ENCODE peak calls at places on chromosome 22, in six cellular contexts. E is MM.1S, P is H9, B is fibroblast of lung, H is PC-3, A is SK-N-SH. M is an unnamed sample.

GRCh38 chr22:45886502-45886901 is 90.5 kb downstream of the WNT7B start:
- DNase-seq in A (no peak), P (peak; percentile 7), E (no peak), B (no peak), H (no peak), M (no peak)

GRCh38 chr22:48254311-48254873 is 1491.9 kb downstream of the TBC1D22A start:
- DNase-seq in A (no peak), B (no peak), E (no peak), H (no peak), P (no peak), M (no peak)

GRCh38 chr22:30681840-30682239 is 12.8 kb upstream of the OSBP2 start:
- DNase-seq in P (no peak), B (no peak), E (no peak), A (no peak), H (no peak), M (no peak)

GRCh38 chr22:42078469-42079318 is 806 bp upstream of the SMDT1 start:
- DNase-seq in H (no peak), B (peak; percentile 42), P (peak; percentile 47), E (no peak), A (no peak), M (no peak)

GRCh38 chr22:33921576-33922181 is 1.4 kb upstream of the LARGE1 start:
- DNase-seq in B (peak; percentile 61), P (peak; percentile 88), H (no peak), A (peak; percentile 84), E (peak; percentile 65), M (peak; percentile 94)

GRCh38 chr22:46056169-46057041 is 79.4 kb upstream of the WNT7B start:
- DNase-seq in E (no peak), P (no peak), A (peak; percentile 68), H (peak; percentile 36), B (no peak), M (no peak)

GRCh38 chr22:30205281-30206115 is 41.1 kb downstream of the LIF start:
- DNase-seq in A (peak; percentile 48), H (peak; percentile 91), B (peak; percentile 98), P (no peak), E (no peak), M (no peak)

GRCh38 chr22:17637490-17638181 is 921 bp upstream of the BCL2L13 start:
- DNase-seq in P (no peak), B (no peak), H (no peak), E (no peak), A (no peak), M (no peak)

GRCh38 chr22:42764895-42765363 is 44.3 kb upstream of the A4GALT start:
- DNase-seq in A (no peak), P (no peak), H (no peak), B (no peak), E (no peak), M (no peak)

GRCh38 chr22:26748845-26749244 is 91.5 kb downstream of the MIAT start:
- DNase-seq in P (no peak), H (no peak), E (no peak), B (no peak), A (no peak), M (no peak)

GRCh38 chr22:22215659-22216449 is 28.7 kb upstream of the VPREB1 start:
- DNase-seq in B (no peak), A (no peak), E (no peak), H (no peak), P (no peak), M (no peak)

GRCh38 chr22:45423524-45423923 is 10.0 kb downstream of the RIBC2 start:
- DNase-seq in H (no peak), P (no peak), A (no peak), B (no peak), E (no peak), M (no peak)

GRCh38 chr22:30891443-30891755 is 77.2 kb downstream of the MORC2 start:
- DNase-seq in E (no peak), A (no peak), H (no peak), B (no peak), P (no peak), M (no peak)

GRCh38 chr22:46862418-46863324 is 100.2 kb downstream of the TBC1D22A start:
- DNase-seq in A (no peak), E (no peak), P (no peak), H (no peak), B (no peak), M (no peak)

GRCh38 chr22:46995501-46996360 is 233.3 kb downstream of the TBC1D22A start:
- DNase-seq in H (no peak), B (no peak), A (no peak), E (no peak), P (no peak), M (no peak)

GRCh38 chr22:45290410-45290936 is 5.7 kb downstream of the UPK3A start:
- DNase-seq in A (no peak), B (peak; percentile 64), E (no peak), P (peak; percentile 63), H (peak; percentile 64), M (peak; percentile 69)

GRCh38 chr22:27318516-27318915 is 483.0 kb downstream of the MN1 start:
- DNase-seq in H (no peak), E (no peak), P (peak; percentile 7), A (no peak), B (peak; percentile 35), M (peak; percentile 21)

GRCh38 chr22:24335529-24335928 is 64.9 kb downstream of the SPECC1L start:
- DNase-seq in P (no peak), B (no peak), H (no peak), A (no peak), E (no peak), M (no peak)

GRCh38 chr22:21942407-21942895 is 10.2 kb downstream of the PPM1F start:
- DNase-seq in H (peak; percentile 87), P (no peak), B (peak; percentile 85), A (no peak), E (no peak), M (no peak)

GRCh38 chr22:36977401-36977861 is 41.8 kb downstream of the TST start:
- DNase-seq in B (no peak), H (peak; percentile 6), P (peak; percentile 93), A (peak; percentile 56), E (peak; percentile 72), M (peak; percentile 84)

GRCh38 chr22:31173386-31174145 is 13.6 kb downstream of the RNF185 start:
- DNase-seq in E (no peak), B (peak; percentile 81), A (no peak), H (peak; percentile 72), P (no peak), M (no peak)

GRCh38 chr22:34861787-34862186 is 204.2 kb upstream of the ISX start:
- DNase-seq in A (no peak), H (no peak), E (no peak), B (no peak), P (no peak), M (no peak)

GRCh38 chr22:17712441-17712840 is 61.8 kb downstream of the BID start:
- DNase-seq in H (peak; percentile 52), P (no peak), B (peak; percentile 29), E (no peak), A (no peak), M (no peak)

GRCh38 chr22:17096095-17096494 is 11.3 kb downstream of the IL17RA start:
- DNase-seq in E (no peak), P (no peak), H (no peak), A (no peak), B (no peak), M (no peak)

GRCh38 chr22:48270731-48271130 is 1508.3 kb downstream of the TBC1D22A start:
- DNase-seq in E (peak; percentile 2), A (no peak), H (no peak), P (no peak), B (no peak), M (no peak)

GRCh38 chr22:19109198-19110063 is 12.8 kb downstream of the DGCR2 start:
- DNase-seq in B (peak; percentile 72), P (no peak), A (no peak), H (no peak), E (peak; percentile 77), M (no peak)

GRCh38 chr22:19111584-19111983 is 10.6 kb downstream of the DGCR2 start:
- DNase-seq in A (no peak), E (no peak), B (no peak), P (no peak), H (no peak), M (no peak)

GRCh38 chr22:19113429-19113828 is 8.8 kb downstream of the DGCR2 start:
- DNase-seq in B (no peak), E (no peak), A (no peak), P (no peak), H (no peak), M (no peak)

GRCh38 chr22:19110064-19110458 is 12.2 kb downstream of the DGCR2 start:
- DNase-seq in H (no peak), P (no peak), A (no peak), E (no peak), B (no peak), M (peak; percentile 53)

DNA sequence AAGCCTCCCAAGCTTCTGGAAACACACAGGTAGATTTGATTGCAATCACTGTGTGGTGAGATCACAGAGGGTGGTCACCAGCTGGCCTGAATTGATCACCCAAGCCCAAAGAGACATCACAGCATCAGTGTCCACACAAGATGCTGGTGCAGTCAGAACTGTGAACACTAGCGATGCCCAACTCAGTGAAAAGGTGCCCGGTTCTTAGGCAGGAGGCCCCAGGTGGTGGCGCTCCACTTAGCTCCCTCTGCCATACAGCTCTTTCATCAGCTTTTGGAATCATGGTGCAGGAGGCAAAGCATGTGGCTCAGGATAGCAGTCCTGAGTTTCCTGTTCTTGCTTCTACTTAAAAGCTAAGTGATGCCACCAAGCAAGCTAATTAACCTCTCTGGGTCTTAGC is 11.1 kb downstream of the DGCR2 start:
- DNase-seq in B (no peak), P (no peak), A (no peak), H (no peak), E (no peak), M (peak; percentile 25)
- H3K4me1 ChIP-seq in B (no peaks in the 10 kb centered on the region), P (peaks cover 8% of the 10 kb centered on the region), A (peaks cover 12% of the 10 kb centered on the region), H (peaks cover 8% of the 10 kb centered on the region), E (peaks cover 17% of the 10 kb centered on the region), M (peaks cover 20% of the 10 kb centered on the region)

GRCh38 chr22:49966716-49967332 is 6.3 kb downstream of the PIM3 start:
- DNase-seq in P (peak; percentile 32), B (peak; percentile 67), A (peak; percentile 51), H (no peak), E (no peak), M (peak; percentile 51)
- H3K27ac ChIP-seq in P (no peak overlapping the region), B (peak overlapping the region; percentile 85), A (no peak overlapping the region), H (no peak overlapping the region), E (no peak overlapping the region), M (peak overlapping the region; percentile 37)

DNA sequence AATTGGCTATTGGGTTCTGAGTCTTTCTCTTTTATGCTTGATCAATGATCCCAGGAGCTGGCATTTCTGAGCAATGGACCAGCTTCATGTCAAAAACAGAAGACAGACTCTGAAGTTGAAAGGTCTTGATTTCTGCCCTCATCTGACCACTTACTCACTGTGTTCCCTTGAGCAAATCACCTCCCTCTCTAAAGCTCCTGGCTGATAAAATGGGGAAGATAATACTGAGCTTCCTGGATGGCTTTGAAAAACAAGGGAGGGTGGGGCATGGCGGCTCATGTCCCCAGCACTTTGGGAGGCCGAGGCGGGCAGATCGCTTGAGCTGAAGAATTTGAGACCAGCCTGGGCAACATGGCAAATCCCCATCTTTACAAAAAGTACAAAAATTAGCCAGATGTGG is 6.3 kb downstream of the FAM83F start:
- DNase-seq in H (no peak), B (no peak), P (no peak), E (no peak), A (no peak), M (no peak)
- H3K79me2 ChIP-seq in H (peaks cover 7% of the 10 kb centered on the region), B (no peaks in the 10 kb centered on the region), P (peaks cover 9% of the 10 kb centered on the region), E (no peaks in the 10 kb centered on the region), A (no peaks in the 10 kb centered on the region), M (no peaks in the 10 kb centered on the region)

DNA sequence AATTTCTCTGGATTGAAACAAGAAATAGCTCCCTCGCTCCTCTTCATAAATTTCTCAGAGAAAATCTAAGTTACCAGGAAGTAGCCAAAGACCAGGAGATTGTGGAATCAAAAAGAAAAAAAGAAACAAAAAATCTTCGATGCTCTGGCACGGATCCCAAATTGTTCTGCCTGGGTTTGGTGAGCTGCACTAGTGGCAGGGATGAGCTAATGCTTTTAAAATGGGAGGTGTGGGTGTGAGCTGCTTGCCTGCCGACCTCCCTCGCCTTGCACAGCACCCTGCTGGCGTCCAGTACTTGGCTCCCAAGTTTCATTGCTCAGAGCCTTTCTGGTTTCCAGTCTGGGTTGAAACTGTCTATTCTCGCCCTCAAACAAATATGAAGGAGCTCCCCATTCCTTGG is 2.5 kb downstream of the TIMP3 start:
- DNase-seq in H (no peak), P (no peak), B (peak; percentile 49), E (no peak), A (no peak), M (no peak)
- H3K4me1 ChIP-seq in H (no peaks in the 10 kb centered on the region), P (no peaks in the 10 kb centered on the region), B (peaks cover 10% of the 10 kb centered on the region), E (no peaks in the 10 kb centered on the region), A (peaks cover 26% of the 10 kb centered on the region), M (peaks cover 34% of the 10 kb centered on the region)

M was measured in neural progenitor cell.